ENCODE peak calls at places on chromosomes 4 and X, in nine cellular contexts. R, F, Z, X, C, N, Y, G and A are unnamed samples.

GRCh38 chr4:2937146-2937857 is 25.9 kb downstream of the NOP14 start:
- DNase-seq in Y (no peak), R (no peak), G (no peak), Z (peak; percentile 89), F (no peak), N (no peak), X (no peak), C (no peak), A (no peak)

GRCh38 chrX:154712781-154713391 is 38.0 kb downstream of the GAB3 start:
- DNase-seq in Z (peak; percentile 88), C (no peak), R (peak; percentile 19), F (no peak), G (peak; percentile 71), N (peak; percentile 47), X (no peak), Y (no peak), A (no peak)

GRCh38 chrX:107710617-107711391 is 64.8 kb downstream of the TSC22D3 start:
- DNase-seq in Y (peak; percentile 18), X (no peak), Z (peak; percentile 86), R (peak; percentile 37), C (peak; percentile 68), N (peak; percentile 89), F (peak; percentile 87), G (peak; percentile 93), A (no peak)

GRCh38 chrX:44072631-44073030 is 99.4 kb upstream of the NDP start:
- DNase-seq in Z (no peak), N (no peak), C (no peak), F (no peak), X (no peak), Y (no peak), R (no peak), G (no peak), A (no peak)

GRCh38 chr4:39576268-39576667 is 49.0 kb upstream of the UGDH start:
- DNase-seq in C (no peak), X (no peak), G (no peak), R (no peak), N (no peak), F (no peak), Z (no peak), Y (no peak), A (no peak)

GRCh38 chr4:41611881-41612871 is 74.2 kb downstream of the LIMCH1 start:
- DNase-seq in X (no peak), Z (peak; percentile 47), Y (no peak), R (no peak), F (peak; percentile 17), G (peak; percentile 59), N (peak; percentile 69), C (no peak), A (peak; percentile 66)

GRCh38 chrX:32644476-32644875 is 566.9 kb downstream of the DMD start:
- DNase-seq in G (no peak), Y (no peak), F (no peak), R (no peak), X (no peak), C (no peak), N (no peak), Z (no peak), A (no peak)

GRCh38 chrX:63739885-63740284 is 45.1 kb downstream of the ARHGEF9 start:
- DNase-seq in F (no peak), R (no peak), Z (no peak), Y (no peak), G (no peak), X (no peak), N (no peak), C (no peak), A (no peak)

GRCh38 chr4:89216866-89217265 is 90.7 kb downstream of the GPRIN3 start:
- DNase-seq in G (no peak), Z (no peak), R (no peak), C (no peak), X (no peak), F (no peak), Y (no peak), N (no peak), A (no peak)

GRCh38 chrX:129230850-129231512 is 292.3 kb downstream of the SMARCA1 start:
- DNase-seq in N (no peak), Z (no peak), X (no peak), R (no peak), Y (no peak), G (no peak), C (no peak), F (no peak), A (no peak)

GRCh38 chrX:102934624-102935023 is 2.4 kb upstream of the RAB40AL start:
- DNase-seq in G (peak; percentile 29), X (no peak), N (peak; percentile 50), Y (peak; percentile 31), Z (peak; percentile 53), F (no peak), R (no peak), C (no peak), A (no peak)

GRCh38 chrX:47958943-47959342 is 44.8 kb downstream of the ZNF182 start:
- DNase-seq in N (peak; percentile 36), F (no peak), G (peak; percentile 3), Y (no peak), R (no peak), C (no peak), Z (peak; percentile 9), X (no peak), A (no peak)

GRCh38 chrX:69016220-69016941 is 148.9 kb downstream of the PJA1 start:
- DNase-seq in F (no peak), R (no peak), N (no peak), C (no peak), Z (no peak), G (no peak), X (no peak), Y (no peak), A (peak; percentile 28)

GRCh38 chrX:119190251-119190651 is 45.8 kb upstream of the PGRMC1 start:
- DNase-seq in C (no peak), Y (no peak), G (no peak), R (no peak), Z (no peak), N (no peak), F (no peak), X (no peak), A (peak; percentile 15)

GRCh38 chr4:16582526-16582925 is 315.9 kb downstream of the LDB2 start:
- DNase-seq in G (no peak), N (no peak), C (no peak), R (no peak), F (no peak), Y (no peak), Z (peak; percentile 46), X (no peak), A (no peak)

GRCh38 chr4:71687057-71687456 is 96.8 kb downstream of the GC start:
- DNase-seq in Z (no peak), R (no peak), X (no peak), N (no peak), F (no peak), G (no peak), C (no peak), Y (no peak), A (no peak)

GRCh38 chrX:70174754-70175153 is 2.5 kb upstream of the DGAT2L6 start:
- DNase-seq in X (no peak), Z (no peak), N (peak; percentile 38), Y (no peak), C (no peak), G (peak; percentile 74), R (no peak), F (peak; percentile 21), A (no peak)

GRCh38 chr4:6378493-6379445 is 93.6 kb downstream of the PPP2R2C start:
- DNase-seq in R (no peak), N (no peak), F (no peak), X (no peak), G (no peak), C (no peak), Y (no peak), Z (no peak), A (no peak)

GRCh38 chrX:143945171-143945570 is 61.3 kb downstream of the UBE2NL start:
- DNase-seq in N (no peak), Y (no peak), X (no peak), R (no peak), G (no peak), C (no peak), F (no peak), Z (no peak), A (no peak)

GRCh38 chrX:355329-356050 is 31.2 kb downstream of the PPP2R3B start:
- DNase-seq in R (no peak), C (no peak), G (no peak), X (no peak), N (no peak), F (no peak), Z (no peak), Y (no peak), A (no peak)

GRCh38 chrX:25206761-25207160 is 191.0 kb upstream of the ARX start:
- DNase-seq in G (no peak), Y (no peak), Z (peak; percentile 77), N (no peak), R (no peak), X (no peak), C (peak; percentile 60), F (no peak), A (no peak)

GRCh38 chr4:123600426-123600825 is 203.8 kb downstream of the SPRY1 start:
- DNase-seq in X (no peak), C (no peak), Y (no peak), R (no peak), F (no peak), G (peak; percentile 44), Z (no peak), N (peak; percentile 46), A (no peak)

GRCh38 chrX:2484721-2485459 is 15.9 kb downstream of the DHRSX start:
- DNase-seq in Y (no peak), F (peak; percentile 63), R (no peak), G (no peak), X (no peak), C (no peak), N (no peak), Z (no peak), A (peak; percentile 26)

GRCh38 chr4:142041788-142042187 is 405.4 kb downstream of the IL15 start:
- DNase-seq in F (no peak), G (no peak), C (no peak), Z (no peak), X (no peak), Y (no peak), R (no peak), N (no peak), A (no peak)

GRCh38 chr4:66034671-66035070 is 364.4 kb upstream of the EPHA5 start:
- DNase-seq in N (no peak), Y (no peak), F (no peak), C (no peak), R (no peak), G (no peak), X (no peak), Z (no peak), A (no peak)

GRCh38 chr4:17098401-17098800 is 200.0 kb upstream of the LDB2 start:
- DNase-seq in R (no peak), Z (no peak), F (no peak), G (no peak), C (no peak), X (no peak), N (no peak), Y (no peak), A (no peak)

GRCh38 chr4:83307920-83308319 is 23.3 kb upstream of the COQ2 start:
- DNase-seq in N (no peak), G (no peak), Y (no peak), F (no peak), Z (no peak), X (no peak), C (no peak), R (no peak), A (no peak)

GRCh38 chr4:82372502-82372873 is 1.3 kb downstream of the HNRNPD start:
- DNase-seq in X (peak; percentile 6), G (peak; percentile 33), C (no peak), N (peak; percentile 29), Y (peak; percentile 44), R (no peak), Z (peak; percentile 55), F (no peak), A (no peak)

GRCh38 chr4:151688003-151688784 is 72.6 kb downstream of the GATB start:
- DNase-seq in C (no peak), F (no peak), Z (no peak), G (peak; percentile 23), R (no peak), X (no peak), N (peak; percentile 18), Y (no peak), A (no peak)

GRCh38 chr4:2909583-2909982 is 53.6 kb downstream of the NOP14 start:
- DNase-seq in C (no peak), F (no peak), R (no peak), X (no peak), N (no peak), Z (no peak), G (no peak), Y (no peak), A (no peak)

GRCh38 chr4:51858605-51859211 is 15.8 kb downstream of the DCUN1D4 start:
- DNase-seq in G (no peak), C (no peak), R (no peak), F (no peak), Y (no peak), N (no peak), Z (no peak), X (no peak), A (no peak)